ENCODE peak calls at places on chromosomes 7 and 10, in eight cellular contexts. G is tibial nerve, U is IMR-90, V is uterus, L is spleen, Y is thyroid gland, A is A549, B is gastrocnemius medialis. E is an unnamed sample. For H3K9me3, the result is how much of the 10 kb centered on the place peaks cover.

GRCh38 chr10:1175956-1176565 is 119.9 kb downstream of the WDR37 start:
- DNase-seq in V (peak), A (no peak), G (no peak), B (no peak), Y (no peak), U (no peak), L (peak), E (no peak)

GRCh38 chr7:91043924-91044660 is 220.1 kb upstream of the FZD1 start:
- DNase-seq in B (no peak), Y (peak), L (no peak), V (no peak), A (no peak), U (no peak), G (no peak), E (no peak)

GRCh38 chr7:40310213-40310612 is 175.4 kb downstream of the SUGCT start:
- DNase-seq in G (no peak), V (no peak), L (no peak), U (peak), B (no peak), A (no peak), Y (no peak), E (no peak)

GRCh38 chr10:5975641-5976473 is 1.5 kb downstream of the IL15RA start:
- DNase-seq in V (peak), L (no peak), B (peak), Y (peak), U (peak), G (no peak), A (no peak), E (peak)

GRCh38 chr7:29386196-29386765 is 177.4 kb upstream of the PRR15 start:
- DNase-seq in L (no peak), A (no peak), Y (no peak), G (no peak), V (no peak), B (no peak), U (no peak), E (no peak)

GRCh38 chr7:36962367-36962766 is 238.1 kb upstream of the AOAH start:
- DNase-seq in L (no peak), Y (no peak), V (no peak), A (no peak), U (no peak), B (no peak), G (no peak), E (no peak)

GRCh38 chr10:90064295-90064694 is 362.9 kb downstream of the KIF20B start:
- DNase-seq in U (no peak), L (no peak), V (no peak), Y (no peak), B (no peak), A (no peak), G (no peak), E (no peak)

GRCh38 chr10:125227546-125227945 is 67.2 kb upstream of the CTBP2 start:
- DNase-seq in B (no peak), G (no peak), V (no peak), A (no peak), Y (no peak), L (no peak), U (no peak), E (no peak)

GRCh38 chr10:16612148-16612742 is 90.6 kb upstream of the C1QL3 start:
- DNase-seq in B (no peak), U (peak), Y (no peak), A (no peak), G (no peak), L (no peak), V (no peak), E (no peak)

GRCh38 chr10:113302062-113302461 is 250.8 kb upstream of the HABP2 start:
- DNase-seq in Y (no peak), V (no peak), L (no peak), B (no peak), A (no peak), G (no peak), U (no peak), E (no peak)

GRCh38 chr10:5776150-5776880 is 36.9 kb downstream of the GDI2 start:
- DNase-seq in U (peak), V (no peak), L (no peak), G (no peak), A (no peak), B (no peak), Y (no peak), E (no peak)

GRCh38 chr10:130369645-130370381 is 233.6 kb downstream of the GLRX3 start:
- DNase-seq in U (no peak), V (no peak), L (no peak), A (no peak), B (no peak), Y (no peak), G (no peak), E (no peak)
- H3K9me3 ChIP-seq in U (under half), V (under half), L (under half), A (under half), B (under half), Y (under half), G (under half), E (under half)

GRCh38 chr7:73700070-73700423 is 16.6 kb downstream of the BUD23 start:
- DNase-seq in L (no peak), B (no peak), V (no peak), Y (no peak), G (no peak), A (no peak), U (no peak), E (no peak)

GRCh38 chr7:73702665-73703064 is 16.8 kb downstream of the STX1A start:
- DNase-seq in G (no peak), A (no peak), L (no peak), V (no peak), B (no peak), U (no peak), Y (no peak), E (no peak)

GRCh38 chr7:73702226-73702625 is 17.2 kb downstream of the STX1A start:
- DNase-seq in G (no peak), L (no peak), A (no peak), Y (no peak), V (no peak), B (no peak), U (no peak), E (no peak)

GRCh38 chr7:73700581-73701134 is 17.3 kb downstream of the BUD23 start:
- DNase-seq in B (no peak), G (no peak), L (no peak), Y (no peak), A (no peak), V (no peak), U (no peak), E (no peak)

DNA sequence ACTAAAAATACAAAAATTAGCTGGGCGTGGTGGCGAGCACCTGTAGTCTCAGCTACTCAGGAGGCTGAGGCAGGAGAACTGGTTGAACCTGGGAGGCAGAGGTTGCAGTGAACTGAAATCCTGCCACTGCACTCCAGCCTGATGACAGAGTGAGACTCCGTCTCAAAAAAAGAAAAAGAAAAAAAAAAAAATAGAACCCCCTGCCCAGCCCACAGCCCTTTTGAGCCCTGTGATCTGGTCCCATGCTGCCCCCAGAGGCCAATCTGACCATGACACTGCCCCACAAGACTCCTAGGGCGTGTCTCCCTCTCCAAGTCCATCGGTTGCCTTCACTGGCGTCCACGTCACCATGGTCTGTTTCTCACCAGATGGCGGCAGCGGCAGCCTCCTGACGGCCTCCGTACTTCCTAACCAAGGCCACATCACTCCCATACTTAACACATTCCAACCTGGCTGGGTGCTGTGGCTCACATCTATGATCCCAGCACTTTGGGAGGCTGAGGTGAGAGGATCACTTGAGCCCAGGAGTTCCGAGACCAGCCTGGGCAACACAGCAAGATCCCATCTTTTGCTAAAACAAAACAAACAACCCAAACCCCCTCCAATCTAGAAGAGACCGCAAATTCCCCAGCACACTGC is 18.0 kb downstream of the STX1A start:
- DNase-seq in A (peak), L (no peak), G (no peak), B (no peak), Y (peak), V (no peak), U (peak), E (no peak)
- TF ChIP-seq POLR2A in A (no peak), L (no peak), G (no peak), B (no peak), Y (no peak), V (no peak), U (no peak), E (no peak)

GRCh38 chr10:123038782-123039631 is 30.2 kb downstream of the ACADSB start:
- DNase-seq in B (no peak), L (no peak), V (no peak), U (no peak), G (no peak), Y (no peak), A (no peak), E (no peak)

GRCh38 chr10:123043409-123043925 is 34.7 kb downstream of the ACADSB start:
- DNase-seq in Y (peak), G (no peak), U (peak), V (no peak), L (no peak), B (no peak), A (peak), E (no peak)

GRCh38 chr10:123042708-123043408 is 34.1 kb downstream of the ACADSB start:
- DNase-seq in A (no peak), L (no peak), V (no peak), U (no peak), B (no peak), G (no peak), Y (no peak), E (no peak)

GRCh38 chr10:123035467-123036086 is 26.8 kb downstream of the ACADSB start:
- DNase-seq in U (no peak), G (no peak), V (no peak), Y (no peak), A (no peak), B (no peak), L (no peak), E (no peak)

GRCh38 chr10:123039632-123039930 is 30.8 kb downstream of the ACADSB start:
- DNase-seq in U (no peak), B (no peak), G (no peak), Y (no peak), V (no peak), A (no peak), L (no peak), E (no peak)
- H3K9me3 ChIP-seq in U (under half), B (under half), G (under half), Y (under half), V (under half), A (under half), L (under half), E (under half)

GRCh38 chr7:155766386-155766785 is 45.9 kb downstream of the SHH start:
- DNase-seq in B (no peak), V (no peak), L (no peak), A (no peak), Y (no peak), U (no peak), G (no peak), E (no peak)
- TF ChIP-seq POLR2A in B (no peak), V (no peak), L (no peak), A (no peak), Y (no peak), U (no peak), G (no peak), E (no peak)

GRCh38 chr7:683526-684205 is 42.8 kb upstream of the DNAAF5 start:
- DNase-seq in G (no peak), V (no peak), L (peak), U (no peak), B (no peak), A (no peak), Y (no peak), E (no peak)

GRCh38 chr7:684416-684815 is 42.1 kb upstream of the DNAAF5 start:
- DNase-seq in A (no peak), B (no peak), L (peak), G (no peak), Y (no peak), U (no peak), V (no peak), E (no peak)

GRCh38 chr7:682810-683209 is 43.7 kb upstream of the DNAAF5 start:
- DNase-seq in U (no peak), Y (no peak), B (no peak), V (no peak), L (peak), G (no peak), A (no peak), E (peak)

GRCh38 chr7:681551-682307 is 44.8 kb upstream of the DNAAF5 start:
- DNase-seq in G (no peak), L (peak), U (no peak), V (no peak), A (no peak), Y (no peak), B (no peak), E (no peak)

GRCh38 chr7:685540-685939 is 41.0 kb upstream of the DNAAF5 start:
- DNase-seq in A (no peak), G (no peak), V (no peak), B (no peak), U (no peak), Y (no peak), L (no peak), E (no peak)
- H3K9me3 ChIP-seq in A (half or more), G (under half), V (under half), B (under half), U (under half), Y (under half), L (half or more), E (under half)

DNA sequence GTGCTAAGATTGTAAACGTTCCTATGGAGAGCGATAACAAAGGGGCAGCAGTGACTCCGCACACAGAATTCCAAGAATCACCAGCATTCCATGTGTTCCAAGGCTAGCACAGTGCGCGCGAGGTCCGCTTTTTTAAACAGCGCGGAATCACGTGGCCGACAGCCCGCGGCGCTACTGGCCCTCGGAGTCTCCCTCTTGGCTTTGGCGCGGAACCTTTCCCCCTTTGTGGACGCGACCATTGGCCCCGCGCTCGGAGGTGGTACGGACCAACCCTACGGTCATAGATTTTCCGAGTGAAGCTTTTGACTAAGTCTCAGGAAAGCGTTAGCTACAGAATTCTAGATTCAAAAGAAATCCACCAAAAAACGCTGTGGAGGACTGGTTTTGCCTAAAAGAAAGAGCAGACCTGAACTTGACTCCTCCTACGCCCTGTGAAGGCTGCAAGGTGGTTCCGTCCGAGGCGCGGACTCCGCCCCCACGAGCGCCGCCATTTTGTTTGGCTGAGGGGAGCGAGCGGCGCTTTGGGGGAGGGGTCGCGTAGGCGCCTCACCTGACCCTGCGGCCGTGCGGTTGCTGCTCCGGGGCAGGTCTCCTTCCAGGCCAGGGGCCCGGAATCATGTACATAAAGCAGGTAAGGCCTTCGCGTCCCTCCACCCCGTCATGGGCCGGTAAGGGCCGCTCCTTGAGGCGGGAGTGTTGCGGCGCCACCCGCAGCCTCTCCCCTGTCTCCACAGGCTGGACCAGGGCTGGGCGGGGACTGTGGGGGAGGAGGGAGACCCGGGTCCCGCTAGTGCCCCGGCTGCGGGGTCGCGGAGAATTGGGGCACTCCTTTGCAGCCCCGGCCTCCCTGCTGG is at the start of gene SMC3:
- DNase-seq in L (peak), U (peak), B (peak), G (peak), Y (peak), V (peak), A (peak), E (peak)
- TF ChIP-seq POLR2A in L (no peak), U (no peak), B (peak), G (peak), Y (no peak), V (peak), A (peak), E (peak)

GRCh38 chr10:52923520-52923919 is 150.9 kb upstream of the MBL2 start:
- DNase-seq in B (no peak), L (no peak), Y (no peak), A (no peak), V (no peak), U (no peak), G (no peak), E (no peak)

DNA sequence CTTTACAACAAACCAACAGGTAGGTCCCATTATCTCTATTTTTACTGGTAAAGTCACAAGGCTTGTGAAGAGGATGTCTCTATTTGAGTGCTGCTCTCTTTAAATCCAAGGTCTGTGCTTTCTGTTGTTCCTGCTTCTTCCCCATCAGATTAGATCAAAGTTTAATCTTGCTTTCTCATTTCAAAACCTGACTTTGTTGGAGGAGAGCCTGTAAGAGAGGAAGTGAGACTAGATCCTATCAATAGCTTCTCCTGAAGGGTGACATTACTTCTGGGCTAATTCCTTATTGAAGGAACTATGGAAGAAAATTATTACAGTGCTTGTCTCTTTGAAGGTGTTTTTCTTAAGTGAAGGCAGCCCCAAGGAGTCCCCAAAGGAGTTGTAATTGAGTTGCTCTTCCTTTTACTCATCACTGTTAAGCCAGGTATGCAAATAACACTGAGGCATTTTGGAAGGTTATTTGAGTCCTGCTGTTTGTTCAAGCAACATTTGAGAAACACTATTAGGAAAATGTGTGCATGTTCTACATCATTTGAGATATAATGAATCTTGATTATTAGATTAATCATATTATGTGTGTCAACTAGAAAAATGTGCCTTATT is 146.2 kb upstream of the MBL2 start:
- DNase-seq in A (no peak), Y (no peak), L (no peak), B (no peak), G (no peak), V (no peak), U (no peak), E (no peak)
- H3K9me3 ChIP-seq in A (under half), Y (under half), L (under half), B (under half), G (under half), V (under half), U (under half), E (under half)

GRCh38 chr7:122532406-122533269 is 166.3 kb downstream of the RNF133 start:
- DNase-seq in Y (no peak), L (no peak), A (peak), U (peak), V (no peak), B (no peak), G (no peak), E (no peak)
- TF ChIP-seq POLR2A in Y (no peak), L (no peak), A (no peak), U (no peak), V (no peak), B (no peak), G (no peak), E (no peak)

GRCh38 chr7:97017197-97018125 is 7.2 kb downstream of the DLX5 start:
- DNase-seq in B (no peak), U (no peak), L (no peak), A (no peak), Y (no peak), G (no peak), V (no peak), E (no peak)

GRCh38 chr7:97018775-97019535 is 5.7 kb downstream of the DLX5 start:
- DNase-seq in U (no peak), L (no peak), B (no peak), G (no peak), Y (no peak), V (no peak), A (no peak), E (no peak)

GRCh38 chr7:97016392-97017196 is 8.0 kb downstream of the DLX5 start:
- DNase-seq in U (no peak), V (no peak), B (no peak), L (no peak), A (no peak), G (no peak), Y (no peak), E (no peak)

GRCh38 chr7:97019710-97020109 is 4.9 kb downstream of the DLX5 start:
- DNase-seq in B (no peak), U (no peak), V (no peak), G (no peak), A (no peak), Y (no peak), L (no peak), E (no peak)

DNA sequence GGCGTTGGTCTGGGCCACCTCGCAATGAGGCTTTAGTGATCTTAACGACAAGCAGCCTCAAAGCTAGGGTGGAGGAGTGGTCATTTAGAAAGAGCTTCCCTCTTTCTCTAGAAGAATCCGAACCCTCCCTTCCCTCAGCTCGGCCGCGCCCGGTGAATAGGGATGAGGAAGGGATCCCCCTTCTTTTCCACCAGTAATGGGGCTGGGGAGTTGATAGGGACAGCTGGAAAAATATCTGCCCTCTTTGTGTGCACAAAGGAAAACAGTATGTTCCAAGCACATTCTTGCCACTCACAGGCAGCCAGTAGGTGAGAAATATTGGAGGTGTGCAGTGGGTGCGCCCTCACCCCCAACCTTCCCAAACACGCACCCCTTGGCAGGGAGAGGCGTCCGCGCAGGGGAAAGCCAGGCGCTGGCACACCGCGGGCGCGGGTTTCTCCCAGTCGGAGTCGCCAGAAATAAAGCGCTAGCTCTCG is 6.5 kb downstream of the DLX5 start:
- DNase-seq in Y (no peak), L (no peak), U (no peak), V (no peak), A (no peak), B (no peak), G (no peak), E (no peak)
- H3K9me3 ChIP-seq in Y (under half), L (under half), U (under half), V (under half), A (under half), B (under half), G (under half), E (under half)